ENCODE peak calls at places on chromosomes 12 and 14, in eight cellular contexts. J is AG10803, K is GM23248, M is lower leg skin, Z is AG08395, E is HT-29, W is progenitor cell of endocrine pancreas, O is left lung. N is an unnamed sample.

GRCh38 chr14:100345711-100346110 is 22.6 kb downstream of the SLC25A47 start:
- DNase-seq in Z (no peak), W (no peak), M (no peak), J (no peak), K (no peak), O (no peak), E (no peak), N (no peak)

GRCh38 chr12:110345176-110345651 is 58.3 kb downstream of the ANAPC7 start:
- DNase-seq in Z (no peak), K (no peak), O (no peak), J (no peak), M (peak), W (no peak), E (peak), N (no peak)

GRCh38 chr12:80810874-80811273 is 94.2 kb downstream of the MYF5 start:
- DNase-seq in Z (no peak), W (no peak), O (no peak), J (no peak), E (no peak), M (no peak), K (peak), N (no peak)

GRCh38 chr14:100303179-100303578 is 3.1 kb downstream of the SLC25A29 start:
- DNase-seq in J (no peak), K (peak), M (no peak), W (no peak), Z (peak), E (peak), O (no peak), N (peak)

GRCh38 chr12:131218291-131219172 is 264.8 kb downstream of the ADGRD1 start:
- DNase-seq in M (no peak), E (peak), W (no peak), Z (no peak), O (peak), J (no peak), K (no peak), N (no peak)

GRCh38 chr14:79325071-79325470 is 886.2 kb downstream of the DIO2 start:
- DNase-seq in K (no peak), W (no peak), E (no peak), Z (no peak), M (no peak), J (no peak), O (no peak), N (no peak)

GRCh38 chr12:569803-570236 is 93.4 kb downstream of the NINJ2 start:
- DNase-seq in W (peak), M (peak), J (peak), K (peak), E (peak), Z (peak), O (peak), N (peak)

GRCh38 chr12:15757553-15758255 is 31.5 kb downstream of the EPS8 start:
- DNase-seq in W (no peak), J (peak), O (no peak), Z (peak), K (peak), E (peak), M (peak), N (peak)

GRCh38 chr12:122356192-122356635 is 66.3 kb downstream of the CLIP1 start:
- DNase-seq in E (peak), W (no peak), M (peak), J (peak), O (no peak), K (peak), Z (peak), N (peak)

GRCh38 chr12:88865537-88865936 is 285.3 kb upstream of the KITLG start:
- DNase-seq in O (no peak), K (no peak), W (no peak), M (no peak), J (no peak), Z (no peak), E (no peak), N (peak)

GRCh38 chr14:22813145-22813544 is 2.1 kb downstream of the SLC7A7 start:
- DNase-seq in K (no peak), W (no peak), J (no peak), O (no peak), Z (no peak), M (no peak), E (no peak), N (no peak)

GRCh38 chr12:4432878-4433820 is 12.5 kb downstream of the FGF6 start:
- DNase-seq in M (no peak), J (no peak), K (no peak), O (no peak), W (no peak), E (no peak), Z (no peak), N (no peak)

GRCh38 chr12:39122562-39123204 is 217.3 kb upstream of the CPNE8 start:
- DNase-seq in O (no peak), M (no peak), K (no peak), Z (no peak), J (no peak), E (no peak), W (no peak), N (no peak)

GRCh38 chr14:105019861-105020814 is 745 bp downstream of the CDCA4 start:
- DNase-seq in E (peak), W (peak), Z (peak), J (peak), M (no peak), O (peak), K (peak), N (peak)

GRCh38 chr12:131860472-131861260 is 32.5 kb downstream of the MMP17 start:
- DNase-seq in Z (peak), J (peak), W (no peak), O (peak), K (peak), E (peak), M (peak), N (peak)

GRCh38 chr12:6182279-6182898 is 17.8 kb upstream of the CD9 start:
- DNase-seq in J (peak), E (peak), W (no peak), M (peak), K (peak), O (peak), Z (peak), N (peak)

GRCh38 chr12:114245555-114245954 is 160.4 kb downstream of the TBX5 start:
- DNase-seq in Z (no peak), W (no peak), O (no peak), J (peak), K (peak), M (no peak), E (no peak), N (no peak)

GRCh38 chr12:88579572-88579940 is 715 bp downstream of the KITLG start:
- DNase-seq in Z (peak), J (no peak), M (no peak), W (peak), E (peak), K (peak), O (peak), N (peak)

GRCh38 chr12:59066445-59066844 is 146.1 kb upstream of the LRIG3 start:
- DNase-seq in Z (no peak), J (no peak), O (no peak), K (no peak), W (no peak), E (no peak), M (no peak), N (no peak)

GRCh38 chr12:6790496-6791150 is 1.3 kb downstream of the CD4 start:
- DNase-seq in E (no peak), W (no peak), M (no peak), J (no peak), K (no peak), Z (no peak), O (no peak), N (no peak)

GRCh38 chr12:93173178-93173957 is 204.4 kb upstream of the NUDT4 start:
- DNase-seq in E (no peak), J (peak), W (no peak), Z (no peak), O (no peak), M (no peak), K (peak), N (peak)

GRCh38 chr12:51351913-51352532 is 5.5 kb upstream of the CELA1 start:
- DNase-seq in W (peak), Z (peak), K (peak), M (no peak), O (no peak), E (peak), J (peak), N (peak)

N was measured in MCF 10A.